ENCODE peak calls at places on chromosome 1, in eight cellular contexts. R is CD8-positive, alpha-beta T cell; J is A172; E is islet precursor cell; W is HCEC 1CT; K is activated T-helper 9 cell treated with anti-CD3 and anti-CD28 coated beads, Interleukin-2, amount 50 U/mL, for 16 hours; I is NCI-H1105 treated with DMSO at 0.1 percent for 48 hours; S is activated naive CD8-positive, alpha-beta T cell treated with anti-CD3 and anti-CD28 coated beads for 36 hours. N is an unnamed sample.

GRCh38 chr1:903721-904270 is 19.9 kb upstream of the SAMD11 start:
- DNase-seq in J (no peak), K (no peak), E (no peak), S (no peak), I (no peak), R (no peak), W (no peak), N (no peak)

GRCh38 chr1:228198977-228199590 is 8.8 kb upstream of the OBSCN start:
- DNase-seq in W (peak), R (no peak), S (no peak), E (no peak), I (no peak), K (no peak), J (peak), N (peak)

GRCh38 chr1:156625436-156626078 is 6.3 kb downstream of the HAPLN2 start:
- DNase-seq in E (peak), I (peak), W (no peak), K (peak), R (peak), J (no peak), S (peak), N (no peak)

GRCh38 chr1:162663086-162663485 is 30.8 kb downstream of the DDR2 start:
- DNase-seq in E (no peak), I (no peak), J (no peak), R (no peak), W (peak), K (no peak), S (no peak), N (no peak)

GRCh38 chr1:29541641-29542040 is 305.3 kb downstream of the PTPRU start:
- DNase-seq in I (no peak), J (no peak), K (no peak), S (no peak), E (peak), W (no peak), R (no peak), N (no peak)

GRCh38 chr1:213761845-213762407 is 225.8 kb upstream of the PROX1 start:
- DNase-seq in R (peak), I (no peak), E (peak), K (no peak), S (peak), W (no peak), J (peak), N (no peak)

GRCh38 chr1:234186037-234186688 is 187.1 kb upstream of the COA6 start:
- DNase-seq in K (no peak), W (peak), R (no peak), I (no peak), E (no peak), S (no peak), J (peak), N (no peak)

GRCh38 chr1:201982082-201982922 is at the start of gene RNPEP:
- DNase-seq in E (peak), W (peak), I (peak), R (peak), S (peak), K (peak), J (peak), N (peak)

GRCh38 chr1:55057956-55058298 is 18.6 kb downstream of the PCSK9 start:
- DNase-seq in E (peak), I (no peak), W (no peak), S (no peak), J (no peak), K (no peak), R (no peak), N (no peak)

GRCh38 chr1:44660176-44660575 is 14.1 kb downstream of the TMEM53 start:
- DNase-seq in E (no peak), K (no peak), W (no peak), J (peak), R (no peak), I (peak), S (no peak), N (peak)

GRCh38 chr1:98920441-98921110 is 84.1 kb downstream of the PLPPR5 start:
- DNase-seq in K (no peak), J (peak), S (no peak), R (no peak), W (peak), E (no peak), I (no peak), N (peak)

GRCh38 chr1:85465791-85466134 is 804 bp upstream of the DDAH1 start:
- DNase-seq in J (no peak), I (no peak), K (no peak), W (peak), R (no peak), S (no peak), E (no peak), N (no peak)

GRCh38 chr1:211169353-211169752 is 35.4 kb upstream of the KCNH1 start:
- DNase-seq in K (no peak), J (no peak), W (no peak), I (no peak), E (no peak), S (no peak), R (no peak), N (no peak)

GRCh38 chr1:192448026-192448578 is 127.5 kb upstream of the RGS1 start:
- DNase-seq in S (no peak), R (no peak), K (no peak), W (peak), J (peak), E (no peak), I (no peak), N (peak)

GRCh38 chr1:32898056-32898455 is 3.1 kb downstream of the TMEM54 start:
- DNase-seq in J (no peak), W (no peak), K (no peak), I (no peak), R (no peak), S (no peak), E (peak), N (no peak)

GRCh38 chr1:66182551-66183178 is 351.3 kb upstream of the SGIP1 start:
- DNase-seq in E (no peak), W (peak), S (peak), R (peak), J (peak), I (peak), K (no peak), N (peak)

GRCh38 chr1:232865118-232865931 is 60.1 kb downstream of the MAP10 start:
- DNase-seq in K (no peak), I (no peak), R (no peak), W (no peak), J (no peak), S (no peak), E (no peak), N (no peak)

N was measured in LHCN-M2.